ENCODE peak calls at places on chromosomes 11 and 22, in seven cellular contexts. E, Z, P, T, Q, L and S are unnamed samples.
A peak's percentile ranks its signal among the peaks of the same experiment; 100 is the strongest.

GRCh38 chr11:71209656-71210055 is 42.7 kb downstream of the SHANK2 start:
- DNase-seq in E (no peak), T (no peak), Q (no peak), Z (no peak), P (no peak), L (no peak), S (peak; percentile 53)

GRCh38 chr11:12693485-12694181 is 19.4 kb downstream of the TEAD1 start:
- DNase-seq in T (peak; percentile 96), Z (peak; percentile 42), Q (no peak), P (peak; percentile 54), E (no peak), L (no peak), S (no peak)

GRCh38 chr11:134170177-134170908 is 53.4 kb downstream of the NCAPD3 start:
- DNase-seq in P (no peak), T (no peak), Z (no peak), L (peak; percentile 74), Q (no peak), E (no peak), S (no peak)

GRCh38 chr11:59186130-59186594 is 14.2 kb downstream of the DTX4 start:
- DNase-seq in Q (peak; percentile 84), Z (peak; percentile 73), T (peak; percentile 57), E (peak; percentile 72), L (no peak), P (peak; percentile 90), S (no peak)

GRCh38 chr11:26649884-26650283 is 72.0 kb downstream of the SLC5A12 start:
- DNase-seq in Z (peak; percentile 58), Q (peak; percentile 38), L (no peak), T (peak; percentile 3), P (peak; percentile 61), E (peak; percentile 86), S (no peak)

GRCh38 chr11:61963282-61964057 is 4.0 kb downstream of the FTH1 start:
- DNase-seq in L (no peak), T (no peak), Q (no peak), E (no peak), Z (no peak), P (peak; percentile 45), S (peak; percentile 65)

GRCh38 chr11:61752117-61752924 is at the start of gene MYRF:
- DNase-seq in P (peak; percentile 75), Q (peak; percentile 88), L (no peak), T (no peak), E (peak; percentile 80), Z (peak; percentile 81), S (peak; percentile 84)

GRCh38 chr11:65442952-65443351 is 20.4 kb downstream of the NEAT1 start:
- DNase-seq in P (no peak), Q (no peak), E (no peak), Z (no peak), L (peak; percentile 37), T (no peak), S (no peak)

GRCh38 chr22:32987081-32987631 is 71.0 kb downstream of the SYN3 start:
- DNase-seq in Z (no peak), E (peak; percentile 77), T (no peak), L (no peak), P (no peak), Q (no peak), S (no peak)

GRCh38 chr22:39135092-39135896 is 17.2 kb downstream of the CBX7 start:
- DNase-seq in L (no peak), E (peak; percentile 91), Q (peak; percentile 70), T (peak; percentile 7), P (peak; percentile 44), Z (no peak), S (peak; percentile 81)

GRCh38 chr22:17842386-17842785 is 68.1 kb upstream of the BID start:
- DNase-seq in P (peak; percentile 62), T (no peak), Q (no peak), E (no peak), Z (peak; percentile 49), L (no peak), S (peak; percentile 86)

GRCh38 chr11:61926235-61926634 is 8.9 kb upstream of the RAB3IL1 start:
- DNase-seq in Z (no peak), E (no peak), L (no peak), Q (no peak), P (no peak), T (no peak), S (no peak)

GRCh38 chr22:31098633-31099110 is 8.7 kb downstream of the SELENOM start:
- DNase-seq in E (peak; percentile 94), Q (peak; percentile 88), Z (peak; percentile 54), L (no peak), T (no peak), P (peak; percentile 64), S (peak; percentile 69)

GRCh38 chr11:85118151-85118550 is 509.0 kb downstream of the DLG2 start:
- DNase-seq in Z (no peak), E (no peak), T (no peak), P (no peak), L (no peak), Q (no peak), S (no peak)

GRCh38 chr11:107844041-107844440 is 14.5 kb downstream of the SLC35F2 start:
- DNase-seq in P (no peak), Q (no peak), E (no peak), T (no peak), L (no peak), Z (no peak), S (no peak)

GRCh38 chr11:45500457-45500856 is 165.0 kb downstream of the CHST1 start:
- DNase-seq in Z (no peak), P (no peak), E (peak; percentile 41), Q (no peak), L (no peak), T (no peak), S (peak; percentile 38)

GRCh38 chr22:40200795-40201194 is 23.1 kb downstream of the TNRC6B start:
- DNase-seq in L (no peak), P (no peak), Q (no peak), T (no peak), Z (no peak), E (no peak), S (no peak)

GRCh38 chr22:34414467-34415440 is 494.5 kb upstream of the LARGE1 start:
- DNase-seq in L (peak; percentile 62), Z (no peak), E (peak; percentile 98), T (peak; percentile 4), P (peak; percentile 43), Q (peak; percentile 14), S (no peak)

GRCh38 chr22:49372530-49373288 is 455.0 kb downstream of the BRD1 start:
- DNase-seq in Z (peak; percentile 19), L (no peak), P (no peak), Q (peak; percentile 64), T (peak; percentile 83), E (no peak), S (peak; percentile 69)

GRCh38 chr22:44448271-44448780 is 49.7 kb downstream of the RTL6 start:
- DNase-seq in Q (no peak), E (no peak), T (no peak), Z (peak; percentile 72), P (peak; percentile 48), L (no peak), S (peak; percentile 68)

GRCh38 chr11:107563702-107564101 is 1.8 kb downstream of the ALKBH8 start:
- DNase-seq in Q (peak; percentile 26), T (peak; percentile 72), E (peak; percentile 52), L (no peak), Z (no peak), P (peak; percentile 16), S (no peak)

GRCh38 chr11:123690490-123690889 is 36.1 kb upstream of the SCN3B start:
- DNase-seq in E (no peak), Z (no peak), Q (no peak), L (no peak), P (no peak), T (no peak), S (no peak)

GRCh38 chr11:116931206-116931953 is 94.0 kb upstream of the APOA1 start:
- DNase-seq in T (no peak), L (no peak), Z (no peak), Q (no peak), P (no peak), E (peak; percentile 39), S (no peak)

GRCh38 chr11:94128746-94129504 is at the start of gene PANX1:
- DNase-seq in E (peak; percentile 93), L (peak; percentile 92), T (peak; percentile 54), P (peak; percentile 80), Q (peak; percentile 80), Z (peak; percentile 80), S (peak; percentile 92)
- H3K4me1 ChIP-seq in E (peaks cover 49% of the 10 kb centered on the region), L (peaks cover 52% of the 10 kb centered on the region), T (peaks cover 12% of the 10 kb centered on the region), P (peaks cover 30% of the 10 kb centered on the region), Q (peaks cover 32% of the 10 kb centered on the region), Z (peaks cover 33% of the 10 kb centered on the region), S (peaks cover 41% of the 10 kb centered on the region)

GRCh38 chr11:64094463-64095223 is 58.9 kb downstream of the FLRT1 start:
- DNase-seq in E (no peak), P (peak; percentile 22), Z (no peak), Q (peak; percentile 66), T (peak; percentile 76), L (no peak), S (no peak)
- TF ChIP-seq POLR2AphosphoS5 in E (no peak), P (no peak), Z (no peak), Q (no peak), T (no peak), L (no peak), S (no peak)

GRCh38 chr22:46753360-46753759 is 9.1 kb upstream of the TBC1D22A start:
- DNase-seq in Z (no peak), L (no peak), P (no peak), Q (no peak), E (no peak), T (no peak), S (no peak)
- H3K4me1 ChIP-seq in Z (peaks cover 54% of the 10 kb centered on the region), L (peaks cover 53% of the 10 kb centered on the region), P (peaks cover 56% of the 10 kb centered on the region), Q (peaks cover 25% of the 10 kb centered on the region), E (no peaks in the 10 kb centered on the region), T (peaks cover 16% of the 10 kb centered on the region), S (peaks cover 28% of the 10 kb centered on the region)

GRCh38 chr11:66467756-66468155 is 1.1 kb downstream of the PELI3 start:
- DNase-seq in L (no peak), Q (no peak), P (peak; percentile 60), Z (peak; percentile 35), E (peak; percentile 44), T (no peak), S (peak; percentile 81)

GRCh38 chr11:66464916-66465315 is 1.8 kb upstream of the PELI3 start:
- DNase-seq in Q (no peak), E (no peak), Z (no peak), T (no peak), L (no peak), P (no peak), S (no peak)

GRCh38 chr11:66467034-66467659 is 442 bp downstream of the PELI3 start:
- DNase-seq in E (peak; percentile 64), P (peak; percentile 45), Z (peak; percentile 48), Q (no peak), L (no peak), T (no peak), S (no peak)

GRCh38 chr11:66465371-66466224 is 1.1 kb upstream of the PELI3 start:
- DNase-seq in Z (no peak), Q (no peak), P (no peak), E (no peak), T (no peak), L (no peak), S (no peak)

DNA sequence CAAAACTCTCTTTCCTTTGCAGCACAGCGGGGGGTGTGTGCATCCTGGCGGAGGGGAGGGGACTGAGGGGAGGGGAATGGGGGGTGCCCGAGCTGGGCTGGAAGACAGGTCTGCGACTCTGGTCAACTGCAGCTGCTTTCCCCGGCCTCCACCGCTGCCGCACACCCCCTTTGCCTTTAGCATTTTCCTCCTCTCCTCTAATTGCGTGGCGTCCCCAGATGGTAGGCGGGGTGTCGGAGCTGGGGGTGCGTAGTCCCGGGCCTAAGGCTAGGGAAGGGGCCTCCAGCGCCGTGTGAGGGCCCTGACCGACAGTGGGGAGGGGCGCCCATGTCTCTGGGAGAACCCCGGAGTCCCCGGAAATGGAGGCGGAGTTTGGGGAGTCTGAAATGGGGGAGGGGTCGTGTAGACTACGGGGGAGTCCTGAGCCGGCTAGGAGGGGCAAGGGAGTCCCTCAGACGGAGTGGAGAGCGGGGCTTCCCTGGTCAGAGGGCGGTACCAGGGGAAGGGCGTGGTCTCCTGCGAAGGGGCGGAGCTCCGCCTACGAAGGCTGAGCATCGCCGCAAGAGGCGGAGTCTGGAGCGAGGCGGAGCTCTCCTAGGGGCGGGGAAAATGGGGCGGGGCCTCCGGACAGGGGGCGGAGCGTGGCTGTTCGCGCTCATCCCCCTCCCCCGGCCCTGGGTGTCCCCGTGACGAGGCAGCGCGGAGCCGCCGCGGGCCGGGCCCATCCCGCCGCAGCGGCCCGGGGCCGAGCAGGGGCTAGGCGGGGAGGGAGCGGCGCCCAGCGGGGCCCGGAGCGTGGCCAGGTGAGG is at the start of gene PELI3:
- DNase-seq in E (peak; percentile 96), Z (peak; percentile 95), P (peak; percentile 96), L (peak; percentile 98), Q (peak; percentile 98), T (peak; percentile 74), S (peak; percentile 98)
- TF ChIP-seq POLR2AphosphoS5 in E (peak; percentile 65), Z (peak; percentile 67), P (peak; percentile 33), L (peak; percentile 56), Q (peak; percentile 32), T (peak; percentile 71), S (peak; percentile 80)